ENCODE peak calls at places on chromosome 17, in four cellular contexts. Y is M059J, K is HT-29, U is heart right ventricle. A is an unnamed sample.

GRCh38 chr17:491086-492014 is 138.7 kb upstream of the RPH3AL start:
- DNase-seq in Y (peak; percentile 47), K (no peak), U (peak; percentile 66), A (peak; percentile 65)

GRCh38 chr17:80116923-80117380 is 15.6 kb downstream of the GAA start:
- DNase-seq in K (no peak), U (no peak), Y (no peak), A (no peak)

GRCh38 chr17:8532021-8532420 is 96.3 kb downstream of the NDEL1 start:
- DNase-seq in Y (no peak), U (no peak), K (peak; percentile 22), A (no peak)

GRCh38 chr17:20300399-20301037 is 166.8 kb downstream of the LGALS9B start:
- DNase-seq in U (no peak), K (no peak), Y (peak; percentile 37), A (no peak)

GRCh38 chr17:51496378-51496777 is 236.0 kb downstream of the UTP18 start:
- DNase-seq in Y (no peak), U (no peak), K (no peak), A (no peak)

GRCh38 chr17:73744411-73744810 is 100.2 kb upstream of the SDK2 start:
- DNase-seq in K (no peak), U (no peak), Y (no peak), A (no peak)

GRCh38 chr17:59287452-59287851 is 44.0 kb upstream of the YPEL2 start:
- DNase-seq in Y (peak; percentile 61), U (no peak), K (no peak), A (no peak)

GRCh38 chr17:57915980-57916757 is 39.0 kb downstream of the CUEDC1 start:
- DNase-seq in K (peak; percentile 76), U (no peak), Y (no peak), A (no peak)

GRCh38 chr17:42997984-42998938 is at the start of gene RPL27:
- DNase-seq in U (peak; percentile 95), K (peak; percentile 98), Y (peak; percentile 100), A (peak; percentile 99)

GRCh38 chr17:10618202-10618635 is 38.9 kb downstream of the MYH3 start:
- DNase-seq in Y (peak; percentile 70), U (peak; percentile 53), K (peak; percentile 83), A (peak; percentile 77)

GRCh38 chr17:47693667-47694017 is 319 bp upstream of the TBKBP1 start:
- DNase-seq in Y (no peak), K (no peak), U (no peak), A (no peak)

GRCh38 chr17:82874011-82874835 is 34.4 kb upstream of the ZNF750 start:
- DNase-seq in K (peak; percentile 87), U (no peak), Y (no peak), A (no peak)

GRCh38 chr17:51801626-51802025 is 356.9 kb downstream of the CA10 start:
- DNase-seq in Y (no peak), K (no peak), U (no peak), A (no peak)

GRCh38 chr17:40058151-40058784 is 4.1 kb upstream of the MED24 start:
- DNase-seq in U (no peak), Y (peak; percentile 49), K (no peak), A (no peak)

GRCh38 chr17:58373923-58374322 is 21.9 kb upstream of the SUPT4H1 start:
- DNase-seq in Y (no peak), U (no peak), K (no peak), A (no peak)

GRCh38 chr17:67845374-67845773 is 20.1 kb downstream of the BPTF start:
- DNase-seq in Y (no peak), K (no peak), U (no peak), A (no peak)

GRCh38 chr17:35849469-35850348 is 19.0 kb downstream of the HEATR9 start:
- DNase-seq in Y (peak; percentile 74), U (no peak), K (peak; percentile 91), A (peak; percentile 74)

GRCh38 chr17:75996665-75997590 is 3.7 kb upstream of the CDK3 start:
- DNase-seq in K (peak; percentile 88), U (no peak), Y (peak; percentile 77), A (peak; percentile 84)

GRCh38 chr17:59330314-59330942 is 1.0 kb upstream of the YPEL2 start:
- DNase-seq in K (peak; percentile 88), Y (no peak), U (peak; percentile 23), A (peak; percentile 26)

GRCh38 chr17:63096426-63096825 is 130.4 kb downstream of the TANC2 start:
- DNase-seq in K (no peak), U (no peak), Y (peak; percentile 73), A (no peak)

GRCh38 chr17:68377771-68378201 is 79.5 kb downstream of the WIPI1 start:
- DNase-seq in Y (peak; percentile 31), K (no peak), U (no peak), A (no peak)

GRCh38 chr17:68295086-68295485 is 3.8 kb downstream of the ARSG start:
- DNase-seq in Y (no peak), U (no peak), K (no peak), A (no peak)

GRCh38 chr17:42279776-42280630 is 3.8 kb upstream of the STAT5B start:
- DNase-seq in K (no peak), Y (no peak), U (no peak), A (no peak)

GRCh38 chr17:71252446-71252845 is 868.4 kb upstream of the SOX9 start:
- DNase-seq in K (no peak), Y (no peak), U (no peak), A (no peak)

GRCh38 chr17:57916925-57917858 is 38.0 kb downstream of the CUEDC1 start:
- DNase-seq in K (peak; percentile 76), U (peak; percentile 51), Y (peak; percentile 33), A (no peak)

GRCh38 chr17:39738568-39738901 is 797 bp downstream of the GRB7 start:
- DNase-seq in U (no peak), Y (no peak), K (peak; percentile 76), A (peak; percentile 68)

GRCh38 chr17:80425835-80426426 is 11.0 kb downstream of the ENDOV start:
- DNase-seq in U (no peak), Y (no peak), K (no peak), A (peak; percentile 28)

GRCh38 chr17:1720856-1721386 is 3.6 kb upstream of the WDR81 start:
- DNase-seq in U (peak; percentile 55), Y (peak; percentile 52), K (peak; percentile 62), A (peak; percentile 91)

GRCh38 chr17:74325743-74326379 is at the start of gene KIF19:
- DNase-seq in U (peak; percentile 65), Y (no peak), K (no peak), A (peak; percentile 17)

GRCh38 chr17:45812102-45812501 is 28.0 kb downstream of the CRHR1 start:
- DNase-seq in K (peak; percentile 25), Y (peak; percentile 17), U (no peak), A (no peak)

GRCh38 chr17:8835106-8835505 is 32.4 kb downstream of the PIK3R6 start:
- DNase-seq in U (no peak), Y (no peak), K (no peak), A (no peak)

GRCh38 chr17:16301963-16302855 is 51.1 kb downstream of the CENPV start:
- DNase-seq in Y (peak; percentile 39), U (no peak), K (no peak), A (peak; percentile 14)